ENCODE peak calls at places on chromosomes 5 and 9, in eight cellular contexts. One of them, this sample, is unnamed.

GRCh38 chr5:178282391-178282790 is 49.8 kb upstream of the PHYKPL start:
- DNase-seq in foreskin fibroblast: no peak
- DNase-seq in AG04449: no peak
- DNase-seq in heart left ventricle: no peak
- DNase-seq in Caco-2: no peak
- DNase-seq in fibroblast of lung: no peak
- DNase-seq in heart right ventricle: no peak
- DNase-seq in CD8-positive, alpha-beta T cell: no peak
- DNase-seq in this sample: no peak

GRCh38 chr5:68450245-68450852 is 234.8 kb downstream of the PIK3R1 start:
- DNase-seq in fibroblast of lung: peak
- DNase-seq in foreskin fibroblast: no peak
- DNase-seq in heart right ventricle: no peak
- DNase-seq in heart left ventricle: no peak
- DNase-seq in Caco-2: no peak
- DNase-seq in AG04449: no peak
- DNase-seq in CD8-positive, alpha-beta T cell: no peak
- DNase-seq in this sample: no peak

GRCh38 chr5:19928556-19929421 is 59.2 kb downstream of the CDH18 start:
- DNase-seq in heart right ventricle: no peak
- DNase-seq in Caco-2: no peak
- DNase-seq in heart left ventricle: no peak
- DNase-seq in fibroblast of lung: peak
- DNase-seq in CD8-positive, alpha-beta T cell: no peak
- DNase-seq in AG04449: peak
- DNase-seq in foreskin fibroblast: peak
- DNase-seq in this sample: peak

GRCh38 chr9:134332266-134332665 is 6.0 kb downstream of the RXRA start:
- DNase-seq in Caco-2: no peak
- DNase-seq in CD8-positive, alpha-beta T cell: no peak
- DNase-seq in foreskin fibroblast: no peak
- DNase-seq in fibroblast of lung: no peak
- DNase-seq in AG04449: no peak
- DNase-seq in heart right ventricle: no peak
- DNase-seq in heart left ventricle: no peak
- DNase-seq in this sample: no peak

GRCh38 chr9:88339322-88339721 is 48.9 kb upstream of the SPIN1 start:
- DNase-seq in AG04449: no peak
- DNase-seq in heart left ventricle: no peak
- DNase-seq in foreskin fibroblast: no peak
- DNase-seq in fibroblast of lung: no peak
- DNase-seq in heart right ventricle: no peak
- DNase-seq in CD8-positive, alpha-beta T cell: no peak
- DNase-seq in Caco-2: no peak
- DNase-seq in this sample: no peak

GRCh38 chr5:36734422-36734821 is 128.0 kb downstream of the SLC1A3 start:
- DNase-seq in AG04449: no peak
- DNase-seq in heart left ventricle: no peak
- DNase-seq in heart right ventricle: no peak
- DNase-seq in CD8-positive, alpha-beta T cell: no peak
- DNase-seq in fibroblast of lung: peak
- DNase-seq in foreskin fibroblast: no peak
- DNase-seq in Caco-2: peak
- DNase-seq in this sample: no peak

GRCh38 chr5:154331267-154331666 is 114.5 kb upstream of the SAP30L start:
- DNase-seq in fibroblast of lung: no peak
- DNase-seq in Caco-2: no peak
- DNase-seq in CD8-positive, alpha-beta T cell: no peak
- DNase-seq in foreskin fibroblast: no peak
- DNase-seq in heart right ventricle: no peak
- DNase-seq in heart left ventricle: no peak
- DNase-seq in AG04449: no peak
- DNase-seq in this sample: no peak

GRCh38 chr9:106921341-106921899 is 58.5 kb downstream of the ZNF462 start:
- DNase-seq in heart left ventricle: peak
- DNase-seq in heart right ventricle: peak
- DNase-seq in fibroblast of lung: peak
- DNase-seq in CD8-positive, alpha-beta T cell: no peak
- DNase-seq in AG04449: no peak
- DNase-seq in foreskin fibroblast: no peak
- DNase-seq in Caco-2: peak
- DNase-seq in this sample: peak

GRCh38 chr5:116764941-116765340 is 190.3 kb upstream of the SEMA6A start:
- DNase-seq in CD8-positive, alpha-beta T cell: no peak
- DNase-seq in heart right ventricle: no peak
- DNase-seq in Caco-2: no peak
- DNase-seq in foreskin fibroblast: no peak
- DNase-seq in fibroblast of lung: no peak
- DNase-seq in heart left ventricle: no peak
- DNase-seq in AG04449: no peak
- DNase-seq in this sample: no peak

GRCh38 chr9:27033815-27034403 is 28.4 kb upstream of the LRRC19 start:
- DNase-seq in foreskin fibroblast: peak
- DNase-seq in Caco-2: peak
- DNase-seq in heart left ventricle: peak
- DNase-seq in AG04449: no peak
- DNase-seq in fibroblast of lung: peak
- DNase-seq in heart right ventricle: peak
- DNase-seq in CD8-positive, alpha-beta T cell: peak
- DNase-seq in this sample: peak

GRCh38 chr5:36786613-36787012 is 90.0 kb upstream of the NIPBL start:
- DNase-seq in heart left ventricle: no peak
- DNase-seq in foreskin fibroblast: no peak
- DNase-seq in fibroblast of lung: no peak
- DNase-seq in CD8-positive, alpha-beta T cell: no peak
- DNase-seq in Caco-2: no peak
- DNase-seq in AG04449: no peak
- DNase-seq in heart right ventricle: no peak
- DNase-seq in this sample: no peak

GRCh38 chr9:112037281-112038016 is 137.6 kb downstream of the SUSD1 start:
- DNase-seq in foreskin fibroblast: peak
- DNase-seq in AG04449: peak
- DNase-seq in fibroblast of lung: peak
- DNase-seq in Caco-2: no peak
- DNase-seq in heart left ventricle: no peak
- DNase-seq in heart right ventricle: no peak
- DNase-seq in CD8-positive, alpha-beta T cell: peak
- DNase-seq in this sample: no peak

GRCh38 chr5:67363195-67363594 is 166.6 kb upstream of the CD180 start:
- DNase-seq in fibroblast of lung: peak
- DNase-seq in CD8-positive, alpha-beta T cell: no peak
- DNase-seq in heart right ventricle: no peak
- DNase-seq in heart left ventricle: no peak
- DNase-seq in foreskin fibroblast: no peak
- DNase-seq in AG04449: no peak
- DNase-seq in Caco-2: no peak
- DNase-seq in this sample: no peak

GRCh38 chr5:850511-851006 is at the start of gene ZDHHC11:
- DNase-seq in CD8-positive, alpha-beta T cell: no peak
- DNase-seq in fibroblast of lung: no peak
- DNase-seq in AG04449: no peak
- DNase-seq in foreskin fibroblast: no peak
- DNase-seq in Caco-2: peak
- DNase-seq in heart left ventricle: no peak
- DNase-seq in heart right ventricle: peak
- DNase-seq in this sample: no peak

GRCh38 chr5:39262981-39263380 is 43.6 kb upstream of the FYB1 start:
- DNase-seq in heart right ventricle: no peak
- DNase-seq in AG04449: no peak
- DNase-seq in CD8-positive, alpha-beta T cell: no peak
- DNase-seq in Caco-2: no peak
- DNase-seq in fibroblast of lung: no peak
- DNase-seq in heart left ventricle: no peak
- DNase-seq in foreskin fibroblast: no peak
- DNase-seq in this sample: no peak

GRCh38 chr9:126373241-126373640 is 46.6 kb downstream of the MVB12B start:
- DNase-seq in Caco-2: no peak
- DNase-seq in foreskin fibroblast: no peak
- DNase-seq in fibroblast of lung: peak
- DNase-seq in heart left ventricle: no peak
- DNase-seq in CD8-positive, alpha-beta T cell: no peak
- DNase-seq in heart right ventricle: no peak
- DNase-seq in AG04449: peak
- DNase-seq in this sample: no peak

GRCh38 chr5:179879003-179879689 is 20.5 kb upstream of the MRNIP start:
- DNase-seq in fibroblast of lung: no peak
- DNase-seq in heart right ventricle: no peak
- DNase-seq in AG04449: no peak
- DNase-seq in CD8-positive, alpha-beta T cell: no peak
- DNase-seq in heart left ventricle: no peak
- DNase-seq in foreskin fibroblast: no peak
- DNase-seq in Caco-2: no peak
- DNase-seq in this sample: no peak

GRCh38 chr5:33612386-33612785 is 171.6 kb downstream of the TARS1 start:
- DNase-seq in foreskin fibroblast: peak
- DNase-seq in heart left ventricle: no peak
- DNase-seq in AG04449: peak
- DNase-seq in CD8-positive, alpha-beta T cell: no peak
- DNase-seq in Caco-2: no peak
- DNase-seq in heart right ventricle: no peak
- DNase-seq in fibroblast of lung: peak
- DNase-seq in this sample: no peak

DNA sequence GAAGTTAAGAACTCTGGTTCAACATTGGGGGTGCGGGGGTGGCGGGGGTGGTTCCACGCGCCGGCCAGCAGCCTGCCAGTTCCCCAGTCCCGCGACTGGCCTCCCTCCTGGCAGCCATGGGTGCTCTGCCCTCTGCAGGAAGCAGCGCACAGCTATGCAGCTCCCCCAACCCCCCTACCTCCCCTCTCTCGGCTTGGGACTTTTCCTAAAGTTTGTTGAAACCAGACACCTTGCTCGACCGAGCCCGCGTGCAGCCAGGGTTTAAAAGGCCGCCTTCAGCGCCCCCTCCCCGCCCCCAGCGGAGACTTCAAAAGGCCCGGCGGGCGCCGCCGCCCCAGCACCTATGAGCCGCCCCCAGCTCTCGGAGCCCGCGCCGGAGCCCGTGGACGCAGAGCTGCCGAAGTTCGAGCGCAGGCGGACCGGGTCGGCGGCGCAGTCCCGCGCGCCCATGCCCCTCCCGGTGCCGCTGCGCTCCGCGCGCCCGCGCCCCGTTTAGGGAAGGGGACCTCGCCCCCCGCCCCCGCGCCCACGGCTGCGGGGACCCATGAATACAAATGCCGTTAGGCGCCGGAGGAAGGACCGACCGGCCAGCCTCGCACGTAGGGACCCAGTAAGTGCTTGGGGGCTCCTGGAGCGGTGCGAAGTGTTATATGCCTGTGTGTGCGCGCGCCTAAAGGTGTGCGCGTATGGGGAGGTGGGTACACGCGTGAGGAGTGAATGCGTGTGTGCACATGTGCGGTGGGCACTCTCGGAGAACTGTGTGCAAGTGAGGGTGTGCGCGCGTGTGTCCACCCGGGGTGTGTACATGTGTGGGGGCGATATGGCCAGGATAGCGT is 1.4 kb upstream of the COL27A1 start:
- DNase-seq in AG04449: no peak
- DNase-seq in heart right ventricle: no peak
- DNase-seq in foreskin fibroblast: no peak
- DNase-seq in heart left ventricle: no peak
- DNase-seq in CD8-positive, alpha-beta T cell: no peak
- DNase-seq in Caco-2: peak
- DNase-seq in fibroblast of lung: peak
- DNase-seq in this sample: no peak
- TF ChIP-seq CTCF in AG04449: peak
- TF ChIP-seq CTCF in heart right ventricle: no peak
- TF ChIP-seq CTCF in foreskin fibroblast: peak
- TF ChIP-seq CTCF in heart left ventricle: peak
- TF ChIP-seq CTCF in CD8-positive, alpha-beta T cell: no peak
- TF ChIP-seq CTCF in Caco-2: peak
- TF ChIP-seq CTCF in fibroblast of lung: peak
- TF ChIP-seq CTCF in this sample: peak

DNA sequence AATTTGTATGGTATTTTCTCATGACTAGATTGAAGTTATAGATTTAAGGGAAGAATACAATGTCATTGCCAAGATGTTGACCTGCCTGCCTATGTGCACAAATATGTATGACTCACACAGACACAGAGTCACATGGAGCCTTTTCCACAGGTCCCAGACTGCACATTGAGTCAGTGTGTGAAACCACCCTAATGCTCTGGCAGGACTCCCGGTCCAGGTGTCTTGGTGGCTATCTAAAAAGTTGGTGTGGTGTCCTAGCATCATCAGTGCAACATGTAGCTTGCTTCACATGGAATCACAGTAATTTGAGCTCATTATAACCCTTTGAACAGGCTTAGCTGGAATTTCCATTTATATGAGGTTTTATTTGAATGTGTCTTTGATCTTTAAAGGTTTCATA is 10.8 kb downstream of the IFNA5 start:
- DNase-seq in fibroblast of lung: peak
- DNase-seq in CD8-positive, alpha-beta T cell: no peak
- DNase-seq in foreskin fibroblast: peak
- DNase-seq in heart right ventricle: no peak
- DNase-seq in heart left ventricle: no peak
- DNase-seq in Caco-2: no peak
- DNase-seq in AG04449: no peak
- DNase-seq in this sample: no peak
- H3K4me3 ChIP-seq in fibroblast of lung: no peak
- H3K4me3 ChIP-seq in CD8-positive, alpha-beta T cell: no peak
- H3K4me3 ChIP-seq in foreskin fibroblast: no peak
- H3K4me3 ChIP-seq in heart right ventricle: no peak
- H3K4me3 ChIP-seq in heart left ventricle: no peak
- H3K4me3 ChIP-seq in Caco-2: no peak
- H3K4me3 ChIP-seq in AG04449: no peak
- H3K4me3 ChIP-seq in this sample: no peak

GRCh38 chr9:120152295-120152694 is 427.7 kb downstream of the CDK5RAP2 start:
- DNase-seq in foreskin fibroblast: no peak
- DNase-seq in AG04449: no peak
- DNase-seq in CD8-positive, alpha-beta T cell: no peak
- DNase-seq in fibroblast of lung: peak
- DNase-seq in Caco-2: no peak
- DNase-seq in heart left ventricle: no peak
- DNase-seq in heart right ventricle: peak
- DNase-seq in this sample: no peak
- TF ChIP-seq CTCF in foreskin fibroblast: no peak
- TF ChIP-seq CTCF in AG04449: no peak
- TF ChIP-seq CTCF in CD8-positive, alpha-beta T cell: no peak
- TF ChIP-seq CTCF in fibroblast of lung: no peak
- TF ChIP-seq CTCF in Caco-2: no peak
- TF ChIP-seq CTCF in heart left ventricle: no peak
- TF ChIP-seq CTCF in heart right ventricle: no peak
- TF ChIP-seq CTCF in this sample: no peak

DNA sequence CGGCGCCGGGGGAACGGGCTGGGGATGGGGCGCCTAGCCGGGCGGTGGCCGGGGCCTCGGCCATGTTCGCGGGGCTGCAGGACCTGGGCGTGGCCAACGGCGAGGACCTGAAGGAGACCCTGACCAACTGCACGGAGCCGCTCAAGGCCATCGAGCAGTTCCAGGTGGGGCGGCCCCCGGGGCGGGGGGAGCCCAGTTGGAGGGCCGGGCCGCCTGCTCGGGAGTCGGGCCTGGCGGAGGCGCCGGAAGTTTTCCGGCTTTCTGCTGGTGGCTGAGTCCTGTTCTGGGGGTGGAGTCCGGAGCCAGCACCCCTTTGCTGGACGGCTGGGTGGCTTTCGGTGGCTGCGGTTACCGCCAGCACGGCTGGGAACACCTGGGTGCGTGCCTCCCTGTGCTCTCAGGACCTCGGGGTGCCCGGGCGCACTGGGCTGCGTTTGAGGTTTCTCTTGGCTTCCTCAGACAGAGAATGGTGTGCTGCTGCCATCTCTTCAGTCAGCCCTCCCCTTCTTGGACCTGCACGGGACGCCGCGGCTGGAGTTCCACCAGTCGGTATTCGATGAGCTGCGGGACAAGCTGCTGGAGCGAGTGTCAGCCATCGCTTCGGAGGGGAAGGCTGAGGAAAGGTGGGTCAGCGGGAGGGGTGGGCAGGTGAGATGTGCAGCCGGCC is 454 bp downstream of the NELFB start:
- DNase-seq in AG04449: no peak
- DNase-seq in fibroblast of lung: peak
- DNase-seq in Caco-2: peak
- DNase-seq in foreskin fibroblast: peak
- DNase-seq in CD8-positive, alpha-beta T cell: no peak
- DNase-seq in heart right ventricle: no peak
- DNase-seq in heart left ventricle: peak
- DNase-seq in this sample: no peak
- H3K4me3 ChIP-seq in AG04449: peak
- H3K4me3 ChIP-seq in fibroblast of lung: peak
- H3K4me3 ChIP-seq in Caco-2: peak
- H3K4me3 ChIP-seq in foreskin fibroblast: peak
- H3K4me3 ChIP-seq in CD8-positive, alpha-beta T cell: peak
- H3K4me3 ChIP-seq in heart right ventricle: peak
- H3K4me3 ChIP-seq in heart left ventricle: peak
- H3K4me3 ChIP-seq in this sample: peak